ENCODE peak calls at places on chromosomes 16 and 17, in four cellular contexts. W is left lung, Q is cardiac muscle cell, I is ovary. C is an unnamed sample.

GRCh38 chr17:4043862-4044261 is 79.6 kb upstream of the ATP2A3 start:
- DNase-seq in W (no peak), Q (no peak), I (no peak), C (no peak)

GRCh38 chr16:7524419-7524818 is 191.8 kb downstream of the RBFOX1 start:
- DNase-seq in W (no peak), Q (no peak), I (no peak), C (no peak)

GRCh38 chr17:6556121-6557039 is at the start of gene PITPNM3:
- DNase-seq in W (peak; percentile 86), Q (no peak), I (peak; percentile 61), C (no peak)

GRCh38 chr17:34626141-34626681 is 46.8 kb downstream of the TMEM132E start:
- DNase-seq in W (no peak), Q (peak; percentile 5), I (no peak), C (no peak)

GRCh38 chr17:55330344-55330933 is 65.7 kb downstream of the HLF start:
- DNase-seq in W (no peak), Q (no peak), I (no peak), C (no peak)

GRCh38 chr17:57108656-57109392 is 23.8 kb downstream of the AKAP1 start:
- DNase-seq in W (no peak), Q (no peak), I (no peak), C (no peak)

GRCh38 chr16:48029768-48030167 is 126.0 kb downstream of the ABCC12 start:
- DNase-seq in W (no peak), Q (no peak), I (no peak), C (no peak)

GRCh38 chr16:11063432-11064201 is 119.3 kb downstream of the CLEC16A start:
- DNase-seq in W (no peak), Q (no peak), I (no peak), C (no peak)

GRCh38 chr17:27456681-27457404 is 595 bp downstream of the KSR1 start:
- DNase-seq in W (peak; percentile 84), Q (no peak), I (peak; percentile 39), C (peak; percentile 40)

GRCh38 chr17:76239538-76240274 is 587 bp downstream of the RNF157 start:
- DNase-seq in W (peak; percentile 80), Q (no peak), I (no peak), C (no peak)

GRCh38 chr17:40093005-40093579 is 7.3 kb downstream of the NR1D1 start:
- DNase-seq in W (no peak), Q (no peak), I (peak; percentile 37), C (peak; percentile 62)

GRCh38 chr16:17211797-17212196 is 259.0 kb downstream of the XYLT1 start:
- DNase-seq in W (no peak), Q (no peak), I (no peak), C (no peak)

GRCh38 chr17:231966-232807 is 50.7 kb upstream of the DOC2B start:
- DNase-seq in W (no peak), Q (no peak), I (peak; percentile 12), C (peak; percentile 83)

GRCh38 chr17:50167371-50167770 is 1.6 kb downstream of the SGCA start:
- DNase-seq in W (peak; percentile 63), Q (no peak), I (no peak), C (no peak)

GRCh38 chr17:15260376-15261062 is 4.6 kb downstream of the PMP22 start:
- DNase-seq in W (peak; percentile 93), Q (peak; percentile 94), I (peak; percentile 90), C (peak; percentile 82)

GRCh38 chr17:64507418-64507766 is 615 bp downstream of the CEP95 start:
- DNase-seq in W (no peak), Q (peak; percentile 79), I (no peak), C (no peak)

GRCh38 chr17:16381496-16381820 is 567 bp downstream of the UBB start:
- DNase-seq in W (no peak), Q (peak; percentile 32), I (no peak), C (no peak)

GRCh38 chr17:41351177-41351576 is 549 bp upstream of the KRT33A start:
- DNase-seq in W (no peak), Q (no peak), I (no peak), C (no peak)

GRCh38 chr16:24488045-24488444 is 51.3 kb upstream of the RBBP6 start:
- DNase-seq in W (no peak), Q (no peak), I (no peak), C (no peak)

GRCh38 chr17:59521465-59522126 is 43.8 kb upstream of the DHX40 start:
- DNase-seq in W (no peak), Q (peak; percentile 83), I (peak; percentile 78), C (peak; percentile 85)

GRCh38 chr17:16106161-16106891 is 106.7 kb downstream of the TTC19 start:
- DNase-seq in W (no peak), Q (peak; percentile 81), I (peak; percentile 50), C (no peak)

GRCh38 chr16:28156031-28156680 is 55.6 kb downstream of the XPO6 start:
- DNase-seq in W (no peak), Q (no peak), I (no peak), C (no peak)

GRCh38 chr16:83742076-83742475 is 65.7 kb upstream of the HSBP1 start:
- DNase-seq in W (peak; percentile 55), Q (no peak), I (no peak), C (no peak)

GRCh38 chr16:60261425-60261824 is 1527.3 kb upstream of the GOT2 start:
- DNase-seq in W (no peak), Q (no peak), I (no peak), C (no peak)

GRCh38 chr16:72073831-72074230 is 10.8 kb downstream of the HPR start:
- DNase-seq in W (no peak), Q (peak; percentile 66), I (no peak), C (no peak)

GRCh38 chr17:49741692-49742076 is 22.2 kb downstream of the FAM117A start:
- DNase-seq in W (no peak), Q (no peak), I (no peak), C (no peak)

GRCh38 chr17:7850970-7851437 is 3.9 kb upstream of the TMEM88 start:
- DNase-seq in W (no peak), Q (no peak), I (peak; percentile 48), C (peak; percentile 34)

GRCh38 chr16:23006380-23006779 is 142.9 kb downstream of the USP31 start:
- DNase-seq in W (no peak), Q (no peak), I (no peak), C (no peak)

GRCh38 chr16:66717112-66717675 is 20.7 kb upstream of the CMTM4 start:
- DNase-seq in W (no peak), Q (peak; percentile 67), I (peak; percentile 42), C (peak; percentile 57)

GRCh38 chr17:74089869-74090464 is 113.5 kb upstream of the RPL38 start:
- DNase-seq in W (no peak), Q (peak; percentile 67), I (no peak), C (no peak)

GRCh38 chr16:50467943-50468748 is 80.0 kb upstream of the NKD1 start:
- DNase-seq in W (peak; percentile 79), Q (no peak), I (no peak), C (peak; percentile 21)

GRCh38 chr16:63289834-63290460 is 1253.7 kb upstream of the CDH8 start:
- DNase-seq in W (peak; percentile 25), Q (peak; percentile 37), I (no peak), C (peak; percentile 31)

GRCh38 chr17:58487589-58488427 is at the start of gene HSF5:
- DNase-seq in W (peak; percentile 90), Q (peak; percentile 47), I (no peak), C (no peak)

GRCh38 chr17:34163681-34164080 is 91.4 kb upstream of the CCL2 start:
- DNase-seq in W (no peak), Q (peak; percentile 44), I (no peak), C (no peak)

GRCh38 chr16:30526823-30527634 is 663 bp upstream of the ZNF768 start:
- DNase-seq in W (peak; percentile 100), Q (peak; percentile 99), I (peak; percentile 99), C (peak; percentile 99)
- TF ChIP-seq CTCF in W (peak; percentile 18), Q (peak; percentile 36), I (peak; percentile 51), C (peak; percentile 45)

DNA sequence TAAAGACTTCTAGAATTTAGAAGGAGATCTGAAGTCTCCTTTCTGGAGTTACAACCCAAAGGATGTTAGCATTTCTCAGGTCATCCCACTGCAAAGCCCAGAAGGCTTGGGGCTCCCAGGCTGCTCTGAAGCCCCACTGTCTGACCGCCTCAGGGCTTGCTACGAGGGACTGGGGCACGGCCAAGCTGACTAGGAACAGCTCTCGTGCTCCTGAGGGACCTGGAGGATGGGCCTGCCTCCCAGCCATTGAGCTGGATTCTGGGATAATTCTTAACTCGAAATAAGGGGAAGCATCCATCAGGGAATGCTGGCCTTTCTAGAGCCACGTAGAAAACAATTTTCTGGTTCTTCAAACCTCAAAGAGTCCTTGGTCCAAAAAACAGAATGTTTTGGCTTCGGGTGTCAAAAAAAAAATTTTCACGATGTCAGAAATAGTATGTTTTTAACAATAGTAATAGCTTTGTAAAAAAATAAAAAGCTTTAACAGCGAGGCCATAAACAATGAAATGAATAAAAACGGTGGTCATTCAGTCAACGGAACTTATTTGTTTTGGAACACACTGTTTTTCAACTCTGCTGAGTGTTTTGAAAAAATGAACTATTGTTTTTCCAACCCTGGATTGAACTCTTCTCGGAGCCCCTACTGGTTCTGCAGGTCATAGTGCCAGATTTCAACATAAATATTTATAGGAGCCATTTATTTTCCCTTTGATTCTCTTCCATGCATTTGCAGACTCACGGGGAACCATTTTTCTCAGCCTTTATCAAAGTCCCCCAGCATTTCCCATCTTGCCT is 16.4 kb upstream of the HERPUD1 start:
- DNase-seq in W (no peak), Q (peak; percentile 29), I (peak; percentile 59), C (no peak)
- H3K4me1 ChIP-seq in W (peaks cover 49% of the 10 kb centered on the region), Q (peaks cover 17% of the 10 kb centered on the region), I (peaks cover 35% of the 10 kb centered on the region), C (peaks cover 8% of the 10 kb centered on the region)

GRCh38 chr16:84819644-84820304 is at the start of gene CRISPLD2:
- DNase-seq in W (peak; percentile 99), Q (peak; percentile 94), I (peak; percentile 95), C (peak; percentile 91)

GRCh38 chr16:84818989-84819643 is 669 bp upstream of the CRISPLD2 start:
- DNase-seq in W (no peak), Q (no peak), I (no peak), C (no peak)

GRCh38 chr16:84817613-84818012 is 2.2 kb upstream of the CRISPLD2 start:
- DNase-seq in W (no peak), Q (no peak), I (no peak), C (no peak)

GRCh38 chr16:84817206-84817605 is 2.6 kb upstream of the CRISPLD2 start:
- DNase-seq in W (peak; percentile 31), Q (no peak), I (no peak), C (no peak)

DNA sequence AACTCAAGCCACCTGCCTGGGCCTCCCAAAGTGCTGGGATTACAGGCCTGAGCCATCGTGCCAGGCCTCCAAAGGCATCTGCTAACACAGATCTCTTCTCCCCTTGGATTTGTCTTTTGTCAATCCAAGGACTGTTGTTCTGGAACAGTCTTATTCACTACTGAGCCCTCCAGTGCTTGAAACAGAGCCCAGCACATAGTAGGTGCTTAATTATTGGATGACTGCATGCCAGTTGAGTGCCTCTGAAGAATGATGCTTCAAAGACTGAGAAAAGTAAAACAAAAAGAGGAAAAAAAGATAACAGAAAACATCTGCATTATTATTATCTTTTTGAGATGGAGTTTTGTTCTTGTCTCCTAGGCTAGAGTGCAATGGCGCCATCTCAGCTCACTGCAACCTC is 1.7 kb upstream of the CRISPLD2 start:
- DNase-seq in W (peak; percentile 20), Q (no peak), I (no peak), C (no peak)
- TF ChIP-seq CTCF in W (no peak), Q (no peak), I (no peak), C (no peak)

GRCh38 chr17:20955437-20956323 is 87.1 kb downstream of the USP22 start:
- DNase-seq in W (no peak), Q (peak; percentile 64), I (peak; percentile 61), C (peak; percentile 43)
- H3K4me1 ChIP-seq in W (peaks cover 4% of the 10 kb centered on the region), Q (no peaks in the 10 kb centered on the region), I (no peaks in the 10 kb centered on the region), C (peaks cover 15% of the 10 kb centered on the region)

GRCh38 chr16:87298857-87299465 is 18.2 kb downstream of the C16orf95 start:
- DNase-seq in W (no peak), Q (no peak), I (no peak), C (no peak)
- TF ChIP-seq CTCF in W (no peak), Q (no peak), I (no peak), C (no peak)

GRCh38 chr17:48500435-48501426 is 30.1 kb downstream of the HOXB1 start:
- DNase-seq in W (no peak), Q (peak; percentile 69), I (no peak), C (peak; percentile 27)
- H3K4me1 ChIP-seq in W (no peaks in the 10 kb centered on the region), Q (peaks cover 79% of the 10 kb centered on the region), I (no peaks in the 10 kb centered on the region), C (peaks cover 2% of the 10 kb centered on the region)

C was measured in adrenal gland.